ENCODE peak calls at places on chromosome 10, in ten cellular contexts. One of them, this sample, is unnamed. For H3K4me1, the result is how much of the 10 kb centered on the place peaks cover.

GRCh38 chr10:78913219-78914059 is 155.3 kb upstream of the ZMIZ1 start:
- DNase-seq in A549: no peak
- DNase-seq in upper lobe of left lung: peak
- DNase-seq in right lobe of liver: peak
- DNase-seq in transverse colon: peak
- DNase-seq in ovary: no peak
- DNase-seq in body of pancreas: peak
- DNase-seq in heart left ventricle: no peak
- DNase-seq in stomach: peak
- DNase-seq in tibial nerve: no peak
- DNase-seq in this sample: no peak

GRCh38 chr10:71608863-71609768 is 110.5 kb downstream of the C10orf105 start:
- DNase-seq in tibial nerve: peak
- DNase-seq in upper lobe of left lung: no peak
- DNase-seq in stomach: peak
- DNase-seq in right lobe of liver: peak
- DNase-seq in heart left ventricle: peak
- DNase-seq in transverse colon: peak
- DNase-seq in body of pancreas: peak
- DNase-seq in A549: peak
- DNase-seq in ovary: peak
- DNase-seq in this sample: no peak

GRCh38 chr10:68184546-68184945 is 47.4 kb downstream of the ATOH7 start:
- DNase-seq in ovary: no peak
- DNase-seq in transverse colon: no peak
- DNase-seq in heart left ventricle: no peak
- DNase-seq in stomach: no peak
- DNase-seq in tibial nerve: no peak
- DNase-seq in upper lobe of left lung: no peak
- DNase-seq in body of pancreas: no peak
- DNase-seq in right lobe of liver: no peak
- DNase-seq in A549: no peak
- DNase-seq in this sample: no peak

GRCh38 chr10:86798030-86798429 is 41.6 kb downstream of the BMPR1A start:
- DNase-seq in tibial nerve: no peak
- DNase-seq in A549: no peak
- DNase-seq in body of pancreas: no peak
- DNase-seq in transverse colon: no peak
- DNase-seq in upper lobe of left lung: no peak
- DNase-seq in heart left ventricle: no peak
- DNase-seq in ovary: no peak
- DNase-seq in stomach: no peak
- DNase-seq in right lobe of liver: no peak
- DNase-seq in this sample: no peak

GRCh38 chr10:60955957-60956425 is 12.0 kb upstream of the RHOBTB1 start:
- DNase-seq in stomach: no peak
- DNase-seq in body of pancreas: no peak
- DNase-seq in transverse colon: no peak
- DNase-seq in upper lobe of left lung: no peak
- DNase-seq in A549: peak
- DNase-seq in right lobe of liver: no peak
- DNase-seq in ovary: no peak
- DNase-seq in heart left ventricle: no peak
- DNase-seq in tibial nerve: no peak
- DNase-seq in this sample: no peak

GRCh38 chr10:52782554-52782953 is 10.0 kb upstream of the MBL2 start:
- DNase-seq in heart left ventricle: no peak
- DNase-seq in upper lobe of left lung: no peak
- DNase-seq in A549: no peak
- DNase-seq in tibial nerve: no peak
- DNase-seq in stomach: no peak
- DNase-seq in transverse colon: no peak
- DNase-seq in body of pancreas: no peak
- DNase-seq in ovary: no peak
- DNase-seq in right lobe of liver: no peak
- DNase-seq in this sample: no peak

GRCh38 chr10:13953371-13953770 is 366.6 kb downstream of the PRPF18 start:
- DNase-seq in A549: no peak
- DNase-seq in heart left ventricle: no peak
- DNase-seq in ovary: no peak
- DNase-seq in transverse colon: no peak
- DNase-seq in stomach: no peak
- DNase-seq in right lobe of liver: no peak
- DNase-seq in upper lobe of left lung: no peak
- DNase-seq in tibial nerve: no peak
- DNase-seq in body of pancreas: no peak
- DNase-seq in this sample: no peak

GRCh38 chr10:85983051-85983450 is 383.5 kb downstream of the GRID1 start:
- DNase-seq in ovary: no peak
- DNase-seq in right lobe of liver: no peak
- DNase-seq in upper lobe of left lung: no peak
- DNase-seq in transverse colon: no peak
- DNase-seq in heart left ventricle: no peak
- DNase-seq in body of pancreas: no peak
- DNase-seq in A549: no peak
- DNase-seq in stomach: no peak
- DNase-seq in tibial nerve: no peak
- DNase-seq in this sample: no peak

GRCh38 chr10:117631276-117632151 is 89.0 kb downstream of the EMX2 start:
- DNase-seq in tibial nerve: peak
- DNase-seq in A549: no peak
- DNase-seq in right lobe of liver: no peak
- DNase-seq in body of pancreas: no peak
- DNase-seq in stomach: no peak
- DNase-seq in upper lobe of left lung: no peak
- DNase-seq in heart left ventricle: no peak
- DNase-seq in ovary: peak
- DNase-seq in transverse colon: no peak
- DNase-seq in this sample: peak

GRCh38 chr10:89481662-89482061 is 53.7 kb downstream of the SLC16A12 start:
- DNase-seq in ovary: no peak
- DNase-seq in A549: peak
- DNase-seq in transverse colon: no peak
- DNase-seq in stomach: no peak
- DNase-seq in tibial nerve: no peak
- DNase-seq in heart left ventricle: no peak
- DNase-seq in right lobe of liver: no peak
- DNase-seq in upper lobe of left lung: no peak
- DNase-seq in body of pancreas: no peak
- DNase-seq in this sample: no peak

GRCh38 chr10:2933519-2933918 is 133.8 kb upstream of the PFKP start:
- DNase-seq in A549: no peak
- DNase-seq in stomach: no peak
- DNase-seq in upper lobe of left lung: no peak
- DNase-seq in transverse colon: no peak
- DNase-seq in tibial nerve: no peak
- DNase-seq in heart left ventricle: no peak
- DNase-seq in body of pancreas: no peak
- DNase-seq in right lobe of liver: no peak
- DNase-seq in ovary: no peak
- DNase-seq in this sample: no peak

GRCh38 chr10:95392711-95393164 is 101.9 kb upstream of the PDLIM1 start:
- DNase-seq in right lobe of liver: no peak
- DNase-seq in stomach: no peak
- DNase-seq in A549: no peak
- DNase-seq in heart left ventricle: no peak
- DNase-seq in ovary: no peak
- DNase-seq in upper lobe of left lung: no peak
- DNase-seq in transverse colon: no peak
- DNase-seq in tibial nerve: no peak
- DNase-seq in body of pancreas: no peak
- DNase-seq in this sample: no peak

GRCh38 chr10:119284679-119285096 is 77.3 kb downstream of the GRK5 start:
- DNase-seq in transverse colon: no peak
- DNase-seq in body of pancreas: no peak
- DNase-seq in right lobe of liver: peak
- DNase-seq in stomach: peak
- DNase-seq in upper lobe of left lung: no peak
- DNase-seq in ovary: peak
- DNase-seq in tibial nerve: peak
- DNase-seq in A549: no peak
- DNase-seq in heart left ventricle: no peak
- DNase-seq in this sample: no peak

GRCh38 chr10:119286516-119286915 is 79.1 kb downstream of the GRK5 start:
- DNase-seq in stomach: no peak
- DNase-seq in tibial nerve: no peak
- DNase-seq in heart left ventricle: no peak
- DNase-seq in upper lobe of left lung: no peak
- DNase-seq in A549: no peak
- DNase-seq in right lobe of liver: no peak
- DNase-seq in body of pancreas: no peak
- DNase-seq in transverse colon: no peak
- DNase-seq in ovary: no peak
- DNase-seq in this sample: no peak

GRCh38 chr10:119283818-119284217 is 76.4 kb downstream of the GRK5 start:
- DNase-seq in upper lobe of left lung: no peak
- DNase-seq in heart left ventricle: no peak
- DNase-seq in body of pancreas: no peak
- DNase-seq in stomach: no peak
- DNase-seq in A549: no peak
- DNase-seq in right lobe of liver: peak
- DNase-seq in ovary: no peak
- DNase-seq in tibial nerve: no peak
- DNase-seq in transverse colon: peak
- DNase-seq in this sample: no peak

GRCh38 chr10:119286983-119287612 is 79.7 kb downstream of the GRK5 start:
- DNase-seq in stomach: no peak
- DNase-seq in upper lobe of left lung: no peak
- DNase-seq in right lobe of liver: no peak
- DNase-seq in transverse colon: no peak
- DNase-seq in ovary: no peak
- DNase-seq in heart left ventricle: no peak
- DNase-seq in tibial nerve: no peak
- DNase-seq in body of pancreas: no peak
- DNase-seq in A549: no peak
- DNase-seq in this sample: no peak

DNA sequence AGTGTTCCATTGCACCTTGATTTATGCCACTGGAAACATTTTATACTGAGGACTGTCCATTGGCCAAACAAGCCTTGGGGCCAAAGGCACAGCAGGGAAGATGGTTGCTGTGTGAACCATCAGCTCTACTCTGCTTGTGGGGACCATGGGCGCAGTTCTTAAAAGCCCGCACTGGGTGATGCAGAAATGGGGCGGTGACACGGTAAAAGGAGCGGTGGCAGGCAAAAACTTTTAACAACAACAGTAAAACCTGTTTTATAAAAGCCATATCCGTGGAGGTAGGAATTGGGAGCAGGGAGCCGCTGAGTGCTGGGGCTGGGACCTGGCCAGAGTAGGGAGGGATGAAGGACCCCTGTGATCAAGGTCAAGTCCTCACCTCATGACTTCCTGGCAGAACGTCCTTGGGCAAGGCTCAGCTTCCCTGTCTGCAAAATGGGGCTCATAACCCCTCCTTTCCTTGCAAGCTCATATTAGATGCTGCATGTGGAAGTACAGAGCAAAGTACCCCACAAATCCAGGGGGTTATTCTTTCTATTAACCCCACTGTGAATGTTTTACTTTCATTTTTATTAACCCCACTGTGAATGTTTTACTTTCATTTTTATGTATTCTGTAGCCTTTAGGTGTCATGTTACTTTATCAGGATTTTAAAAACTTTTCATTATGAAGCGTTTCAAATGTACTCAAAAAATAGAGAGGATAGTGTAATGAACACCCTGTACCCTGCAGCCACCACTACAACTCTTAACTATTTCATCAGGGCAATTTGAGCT is 78.3 kb downstream of the GRK5 start:
- DNase-seq in stomach: no peak
- DNase-seq in upper lobe of left lung: no peak
- DNase-seq in ovary: no peak
- DNase-seq in right lobe of liver: no peak
- DNase-seq in A549: no peak
- DNase-seq in heart left ventricle: no peak
- DNase-seq in tibial nerve: no peak
- DNase-seq in body of pancreas: no peak
- DNase-seq in transverse colon: no peak
- DNase-seq in this sample: no peak
- H3K4me1 ChIP-seq in stomach: half or more
- H3K4me1 ChIP-seq in upper lobe of left lung: half or more
- H3K4me1 ChIP-seq in ovary: half or more
- H3K4me1 ChIP-seq in right lobe of liver: half or more
- H3K4me1 ChIP-seq in A549: under half
- H3K4me1 ChIP-seq in heart left ventricle: half or more
- H3K4me1 ChIP-seq in tibial nerve: half or more
- H3K4me1 ChIP-seq in body of pancreas: under half
- H3K4me1 ChIP-seq in transverse colon: under half
- H3K4me1 ChIP-seq in this sample: half or more

GRCh38 chr10:76017026-76017732 is 585.8 kb downstream of the LRMDA start:
- DNase-seq in stomach: no peak
- DNase-seq in ovary: no peak
- DNase-seq in right lobe of liver: no peak
- DNase-seq in heart left ventricle: no peak
- DNase-seq in tibial nerve: no peak
- DNase-seq in transverse colon: no peak
- DNase-seq in A549: no peak
- DNase-seq in upper lobe of left lung: no peak
- DNase-seq in body of pancreas: no peak
- DNase-seq in this sample: no peak
- TF ChIP-seq CTCF in stomach: no peak
- TF ChIP-seq CTCF in ovary: no peak
- TF ChIP-seq CTCF in right lobe of liver: no peak
- TF ChIP-seq CTCF in heart left ventricle: no peak
- TF ChIP-seq CTCF in tibial nerve: no peak
- TF ChIP-seq CTCF in transverse colon: no peak
- TF ChIP-seq CTCF in A549: no peak
- TF ChIP-seq CTCF in upper lobe of left lung: no peak
- TF ChIP-seq CTCF in body of pancreas: no peak
- TF ChIP-seq CTCF in this sample: no peak

GRCh38 chr10:5692476-5693358 is 8.1 kb downstream of the TASOR2 start:
- DNase-seq in body of pancreas: peak
- DNase-seq in transverse colon: peak
- DNase-seq in ovary: peak
- DNase-seq in stomach: peak
- DNase-seq in heart left ventricle: peak
- DNase-seq in upper lobe of left lung: peak
- DNase-seq in tibial nerve: no peak
- DNase-seq in A549: peak
- DNase-seq in right lobe of liver: peak
- DNase-seq in this sample: no peak
- TF ChIP-seq POLR2A in body of pancreas: no peak
- TF ChIP-seq POLR2A in transverse colon: no peak
- TF ChIP-seq POLR2A in ovary: no peak
- TF ChIP-seq POLR2A in stomach: no peak
- TF ChIP-seq POLR2A in heart left ventricle: no peak
- TF ChIP-seq POLR2A in upper lobe of left lung: no peak
- TF ChIP-seq POLR2A in tibial nerve: no peak
- TF ChIP-seq POLR2A in A549: no peak
- TF ChIP-seq POLR2A in right lobe of liver: peak
- TF ChIP-seq POLR2A in this sample: no peak

DNA sequence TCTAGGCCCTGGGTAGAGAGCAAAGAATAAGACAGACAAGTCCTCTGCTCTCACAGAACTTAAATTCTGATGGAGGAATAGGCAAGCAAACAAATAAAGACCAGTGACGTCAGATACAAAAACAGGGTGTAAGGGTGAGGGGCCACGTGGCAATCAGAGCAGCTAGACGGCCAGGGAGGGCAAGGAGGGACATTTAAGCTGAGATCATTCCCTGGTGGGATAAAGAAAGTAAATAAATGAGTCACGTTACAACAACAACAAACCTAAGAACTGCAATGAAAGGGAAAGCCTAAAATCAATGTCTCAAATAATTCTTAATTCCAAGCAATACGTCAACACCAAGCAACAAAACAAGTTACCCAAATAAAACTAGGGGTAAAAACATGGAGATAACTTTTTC is 21.8 kb downstream of the STN1 start:
- DNase-seq in tibial nerve: no peak
- DNase-seq in stomach: no peak
- DNase-seq in A549: no peak
- DNase-seq in upper lobe of left lung: no peak
- DNase-seq in right lobe of liver: no peak
- DNase-seq in transverse colon: no peak
- DNase-seq in body of pancreas: peak
- DNase-seq in ovary: no peak
- DNase-seq in heart left ventricle: no peak
- DNase-seq in this sample: peak
- H3K4me1 ChIP-seq in tibial nerve: under half
- H3K4me1 ChIP-seq in stomach: under half
- H3K4me1 ChIP-seq in A549: under half
- H3K4me1 ChIP-seq in upper lobe of left lung: half or more
- H3K4me1 ChIP-seq in right lobe of liver: under half
- H3K4me1 ChIP-seq in transverse colon: under half
- H3K4me1 ChIP-seq in body of pancreas: under half
- H3K4me1 ChIP-seq in ovary: under half
- H3K4me1 ChIP-seq in heart left ventricle: under half
- H3K4me1 ChIP-seq in this sample: half or more

This sample was measured in vagina.